ENCODE peak calls at places on chromosomes 4 and X, in six cellular contexts. D is upper lobe of left lung, Z is suprapubic skin, L is HCT116, S is breast epithelium, B is transverse colon. W is an unnamed sample.

GRCh38 chr4:112053825-112054224 is 91.4 kb upstream of the FAM241A start:
- DNase-seq in L (no peak), B (no peak), S (no peak), D (no peak), Z (no peak), W (no peak)

GRCh38 chr4:54268151-54268550 is 39.1 kb downstream of the PDGFRA start:
- DNase-seq in S (no peak), L (no peak), D (no peak), Z (no peak), B (no peak), W (no peak)

GRCh38 chrX:123906557-123907316 is 46.9 kb downstream of the XIAP start:
- DNase-seq in B (peak), D (no peak), S (no peak), Z (no peak), L (no peak), W (no peak)

GRCh38 chr4:44760142-44760898 is 34.0 kb upstream of the GNPDA2 start:
- DNase-seq in D (no peak), L (peak), Z (no peak), S (no peak), B (no peak), W (no peak)

GRCh38 chr4:20266215-20267082 is 14.7 kb downstream of the SLIT2 start:
- DNase-seq in S (no peak), L (no peak), D (no peak), Z (no peak), B (no peak), W (peak)

GRCh38 chr4:148542922-148543623 is 100.9 kb upstream of the NR3C2 start:
- DNase-seq in L (no peak), B (no peak), S (no peak), Z (no peak), D (no peak), W (no peak)

GRCh38 chrX:65690057-65690855 is 22.8 kb downstream of the MSN start:
- DNase-seq in L (no peak), B (no peak), S (no peak), D (no peak), Z (no peak), W (peak)

GRCh38 chrX:112279940-112280339 is 197.4 kb upstream of the TRPC5 start:
- DNase-seq in D (no peak), B (no peak), S (no peak), L (no peak), Z (no peak), W (no peak)

GRCh38 chr4:84697615-84698201 is 114.8 kb downstream of the CDS1 start:
- DNase-seq in B (no peak), S (no peak), L (no peak), Z (no peak), D (no peak), W (no peak)

GRCh38 chr4:113397114-113397701 is 347.8 kb downstream of the ANK2 start:
- DNase-seq in B (no peak), L (no peak), Z (no peak), S (no peak), D (no peak), W (no peak)

GRCh38 chr4:74408639-74409038 is 36.3 kb upstream of the AREG start:
- DNase-seq in D (no peak), S (no peak), L (no peak), Z (no peak), B (no peak), W (no peak)

GRCh38 chr4:38365261-38365660 is 298.7 kb upstream of the KLF3 start:
- DNase-seq in S (no peak), Z (no peak), L (no peak), B (no peak), D (no peak), W (no peak)

GRCh38 chr4:4578981-4579380 is 37.1 kb upstream of the STX18 start:
- DNase-seq in Z (no peak), S (no peak), D (no peak), B (no peak), L (no peak), W (no peak)

GRCh38 chr4:116358633-116359222 is 726.6 kb downstream of the TRAM1L1 start:
- DNase-seq in B (peak), L (peak), Z (no peak), S (no peak), D (peak), W (no peak)

GRCh38 chr4:92303621-92304027 is at the start of gene GRID2:
- DNase-seq in L (peak), Z (no peak), S (no peak), D (no peak), B (no peak), W (no peak)

DNA sequence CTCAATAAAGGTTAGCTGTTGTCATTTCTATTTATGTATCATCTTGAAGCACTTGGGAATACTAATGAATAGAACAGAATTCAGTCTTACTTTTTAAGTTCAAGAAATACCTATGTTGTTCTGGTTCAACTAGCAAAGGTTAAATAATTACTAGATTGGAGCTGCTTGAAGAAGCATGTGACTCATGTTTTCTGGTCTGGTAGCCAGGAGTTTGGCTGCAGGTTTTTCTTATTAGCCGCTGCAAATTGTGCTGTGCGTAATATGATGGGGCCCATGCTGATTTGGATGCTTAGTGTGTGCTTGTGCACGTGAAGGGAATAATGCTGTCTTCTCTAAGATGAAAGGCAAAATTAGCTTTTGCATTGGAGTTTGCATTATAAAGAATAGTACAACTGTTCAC is 219.7 kb downstream of the SNCA start:
- DNase-seq in S (no peak), Z (no peak), B (no peak), D (no peak), L (no peak), W (no peak)
- TF ChIP-seq CTCF in S (no peak), Z (no peak), B (no peak), D (no peak), L (no peak), W (no peak)

GRCh38 chr4:2843023-2843908 is at the start of gene ADD1:
- DNase-seq in L (peak), B (peak), D (peak), S (peak), Z (peak), W (peak)
- TF ChIP-seq POLR2AphosphoS5 in L (peak), B (peak), D (peak), S (peak), Z (peak), W (peak)

GRCh38 chr4:164956766-164957643 is 20.5 kb downstream of the TRIM61 start:
- DNase-seq in D (peak), S (peak), B (peak), L (no peak), Z (peak), W (peak)
- TF ChIP-seq POLR2A in D (no peak), S (no peak), B (no peak), L (no peak), Z (no peak), W (no peak)

GRCh38 chr4:184143770-184144564 is 73.7 kb downstream of the ENPP6 start:
- DNase-seq in B (no peak), S (no peak), L (no peak), Z (no peak), D (no peak), W (no peak)
- TF ChIP-seq CTCF in B (no peak), S (no peak), L (peak), Z (no peak), D (no peak), W (no peak)

GRCh38 chrX:129777218-129777768 is 2.5 kb upstream of the SASH3 start:
- DNase-seq in D (peak), S (peak), Z (no peak), B (peak), L (no peak), W (no peak)
- TF ChIP-seq POLR2AphosphoS5 in D (peak), S (no peak), Z (no peak), B (no peak), L (no peak), W (no peak)

W was measured in sigmoid colon.